ENCODE peak calls at places on chromosomes 13 and 19, in seven cellular contexts. E, A, W, N, V, F and T are unnamed samples.

GRCh38 chr13:58953638-58954037 is 1210.1 kb downstream of the DIAPH3 start:
- DNase-seq in E (no peak), A (no peak), W (no peak), N (no peak), V (no peak), F (no peak), T (no peak)

GRCh38 chr19:58278156-58279041 is at the start of gene ZNF8:
- DNase-seq in E (peak), A (peak), W (peak), N (peak), V (peak), F (peak), T (peak)

GRCh38 chr19:30315159-30315558 is 57.0 kb upstream of the ZNF536 start:
- DNase-seq in E (no peak), A (no peak), W (no peak), N (no peak), V (no peak), F (no peak), T (no peak)

GRCh38 chr19:55447421-55448174 is 4.5 kb upstream of the SHISA7 start:
- DNase-seq in E (no peak), A (no peak), W (no peak), N (no peak), V (no peak), F (peak), T (no peak)

GRCh38 chr13:36130542-36131214 is 504 bp downstream of the DCLK1 start:
- DNase-seq in E (no peak), A (no peak), W (no peak), N (no peak), V (peak), F (no peak), T (no peak)

GRCh38 chr13:112761701-112762689 is 72.2 kb downstream of the ATP11A start:
- DNase-seq in E (no peak), A (no peak), W (no peak), N (no peak), V (no peak), F (no peak), T (no peak)

GRCh38 chr13:38630780-38631179 is 56.1 kb upstream of the FREM2 start:
- DNase-seq in E (no peak), A (no peak), W (no peak), N (no peak), V (no peak), F (no peak), T (no peak)

GRCh38 chr13:105232403-105232802 is 1303.1 kb downstream of the EFNB2 start:
- DNase-seq in E (no peak), A (peak), W (no peak), N (no peak), V (no peak), F (no peak), T (no peak)

GRCh38 chr13:44825951-44826350 is 163.3 kb downstream of the NUFIP1 start:
- DNase-seq in E (no peak), A (no peak), W (no peak), N (no peak), V (no peak), F (no peak), T (no peak)

GRCh38 chr13:24180743-24181384 is 20.3 kb downstream of the SPATA13 start:
- DNase-seq in E (no peak), A (no peak), W (no peak), N (no peak), V (no peak), F (no peak), T (no peak)